ENCODE peak calls at places on chromosome 6, in seven cellular contexts. I is A549, L is body of pancreas, X is PC-3, Y is mammary epithelial cell, J is pancreas, U is cardiac muscle cell. N is an unnamed sample. For H3K9me3 and H3K4me1, the result is how much of the 10 kb centered on the place peaks cover.

GRCh38 chr6:16140607-16141006 is 11.7 kb downstream of the MYLIP start:
- DNase-seq in I (no peak), L (no peak), X (no peak), Y (no peak), J (no peak), U (no peak), N (no peak)

GRCh38 chr6:4224082-4224978 is 89.0 kb upstream of the ECI2 start:
- DNase-seq in I (no peak), L (no peak), X (no peak), Y (peak), J (no peak), U (peak), N (no peak)

GRCh38 chr6:12113190-12113578 is 101.1 kb downstream of the HIVEP1 start:
- DNase-seq in I (no peak), L (no peak), X (peak), Y (peak), J (no peak), U (peak), N (no peak)

GRCh38 chr6:160215232-160215631 is 43.4 kb downstream of the SLC22A2 start:
- DNase-seq in I (no peak), L (no peak), X (no peak), Y (peak), J (no peak), U (peak), N (no peak)

GRCh38 chr6:155121699-155122098 is 126.6 kb downstream of the TIAM2 start:
- DNase-seq in I (no peak), L (no peak), X (no peak), Y (no peak), J (no peak), U (peak), N (peak)

GRCh38 chr6:15659181-15659580 is 3.6 kb downstream of the DTNBP1 start:
- DNase-seq in I (no peak), L (no peak), X (no peak), Y (no peak), J (no peak), U (no peak), N (no peak)

GRCh38 chr6:133207754-133208153 is 33.4 kb upstream of the EYA4 start:
- DNase-seq in I (no peak), L (no peak), X (no peak), Y (no peak), J (no peak), U (no peak), N (no peak)

GRCh38 chr6:78365473-78365872 is 501.9 kb upstream of the IRAK1BP1 start:
- DNase-seq in I (no peak), L (no peak), X (no peak), Y (no peak), J (no peak), U (no peak), N (no peak)

GRCh38 chr6:38367231-38367630 is 272.5 kb downstream of the BTBD9 start:
- DNase-seq in I (no peak), L (no peak), X (no peak), Y (no peak), J (no peak), U (no peak), N (no peak)

GRCh38 chr6:5084787-5085637 is at the start of gene PPP1R3G:
- DNase-seq in I (no peak), L (peak), X (peak), Y (peak), J (no peak), U (peak), N (peak)

GRCh38 chr6:152642578-152643375 is 5.6 kb upstream of the SYNE1 start:
- DNase-seq in I (peak), L (peak), X (peak), Y (peak), J (peak), U (peak), N (peak)

GRCh38 chr6:143090314-143091044 is 29.8 kb downstream of the AIG1 start:
- DNase-seq in I (no peak), L (no peak), X (no peak), Y (no peak), J (no peak), U (no peak), N (no peak)

GRCh38 chr6:90375681-90376439 is 79.2 kb upstream of the BACH2 start:
- DNase-seq in I (no peak), L (peak), X (peak), Y (no peak), J (no peak), U (peak), N (no peak)

GRCh38 chr6:45574013-45574412 is 196.3 kb upstream of the SUPT3H start:
- DNase-seq in I (no peak), L (no peak), X (no peak), Y (no peak), J (no peak), U (no peak), N (no peak)

GRCh38 chr6:37265876-37266275 is 7.9 kb upstream of the TMEM217 start:
- DNase-seq in I (no peak), L (no peak), X (no peak), Y (no peak), J (no peak), U (no peak), N (no peak)

GRCh38 chr6:83767033-83767432 is 58.1 kb upstream of the SNAP91 start:
- DNase-seq in I (no peak), L (no peak), X (no peak), Y (no peak), J (no peak), U (no peak), N (no peak)

GRCh38 chr6:99471638-99472037 is 43.6 kb downstream of the USP45 start:
- DNase-seq in I (no peak), L (peak), X (no peak), Y (no peak), J (peak), U (no peak), N (no peak)

GRCh38 chr6:26309731-26310142 is 55.3 kb upstream of the BTN3A2 start:
- DNase-seq in I (no peak), L (no peak), X (peak), Y (peak), J (no peak), U (no peak), N (no peak)

GRCh38 chr6:3408665-3409064 is 48.2 kb downstream of the SLC22A23 start:
- DNase-seq in I (no peak), L (no peak), X (no peak), Y (no peak), J (no peak), U (no peak), N (no peak)

GRCh38 chr6:36196049-36196879 is at the start of gene BRPF3:
- DNase-seq in I (peak), L (peak), X (peak), Y (peak), J (peak), U (peak), N (peak)

GRCh38 chr6:112877134-112878100 is 530.3 kb downstream of the RFPL4B start:
- DNase-seq in I (no peak), L (no peak), X (peak), Y (peak), J (no peak), U (peak), N (no peak)

GRCh38 chr6:56490994-56491393 is 151.7 kb downstream of the DST start:
- DNase-seq in I (no peak), L (no peak), X (no peak), Y (peak), J (no peak), U (peak), N (no peak)

GRCh38 chr6:130755368-130756034 is 71.7 kb upstream of the SMLR1 start:
- DNase-seq in I (no peak), L (no peak), X (no peak), Y (no peak), J (no peak), U (no peak), N (no peak)

GRCh38 chr6:130810307-130811030 is 16.7 kb upstream of the SMLR1 start:
- DNase-seq in I (no peak), L (no peak), X (no peak), Y (no peak), J (no peak), U (peak), N (no peak)

GRCh38 chr6:40160826-40161225 is 226.6 kb upstream of the MOCS1 start:
- DNase-seq in I (no peak), L (no peak), X (no peak), Y (peak), J (no peak), U (no peak), N (no peak)

GRCh38 chr6:138800377-138801150 is 4.7 kb downstream of the ECT2L start:
- DNase-seq in I (no peak), L (no peak), X (no peak), Y (no peak), J (no peak), U (no peak), N (no peak)

GRCh38 chr6:125953502-125953875 is 3.1 kb upstream of the HINT3 start:
- DNase-seq in I (no peak), L (peak), X (peak), Y (peak), J (peak), U (no peak), N (no peak)

GRCh38 chr6:152863618-152864326 is 113.2 kb downstream of the VIP start:
- DNase-seq in I (peak), L (peak), X (peak), Y (peak), J (peak), U (peak), N (peak)

GRCh38 chr6:143125455-143125854 is 64.8 kb downstream of the AIG1 start:
- DNase-seq in I (no peak), L (no peak), X (no peak), Y (no peak), J (no peak), U (peak), N (no peak)

GRCh38 chr6:88157106-88157505 is 9.0 kb downstream of the CNR1 start:
- DNase-seq in I (no peak), L (no peak), X (no peak), Y (no peak), J (no peak), U (no peak), N (no peak)
- TF ChIP-seq CTCF in I (no peak), L (no peak), X (peak), Y (no peak), J (no peak), U (no peak), N (no peak)

DNA sequence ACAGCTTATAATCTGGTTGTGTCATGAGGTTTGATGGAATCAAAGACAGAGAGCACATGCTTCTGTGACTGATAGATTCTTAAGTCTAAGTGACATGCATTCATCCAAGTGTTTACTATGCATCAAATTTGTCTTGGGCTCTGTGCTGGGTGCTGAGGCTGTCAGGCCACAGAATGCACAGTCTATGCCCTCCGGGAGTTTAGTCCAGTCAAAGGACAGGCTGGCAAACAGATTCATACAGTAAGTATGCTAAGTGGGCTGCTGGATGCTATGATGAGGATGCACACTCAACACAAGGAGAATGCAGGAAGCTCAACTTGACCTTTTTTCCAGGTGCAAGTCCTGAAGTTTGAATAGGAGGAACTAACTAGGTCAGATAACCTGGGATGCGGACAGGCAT is 146.7 kb downstream of the UST start:
- DNase-seq in I (no peak), L (no peak), X (no peak), Y (no peak), J (no peak), U (no peak), N (no peak)
- H3K9me3 ChIP-seq in I (under half), L (under half), X (under half), Y (under half), J (under half), U (under half), N (under half)

GRCh38 chr6:150255840-150256239 is 113.0 kb upstream of the IYD start:
- DNase-seq in I (no peak), L (no peak), X (no peak), Y (peak), J (no peak), U (no peak), N (no peak)
- H3K4me1 ChIP-seq in I (under half), L (under half), X (under half), Y (half or more), J (under half), U (under half), N (half or more)

GRCh38 chr6:33798343-33798848 is 5.4 kb downstream of the MLN start:
- DNase-seq in I (no peak), L (no peak), X (no peak), Y (no peak), J (no peak), U (no peak), N (no peak)

GRCh38 chr6:33792990-33793389 is 4.1 kb upstream of the LEMD2 start:
- DNase-seq in I (no peak), L (no peak), X (no peak), Y (no peak), J (no peak), U (no peak), N (no peak)

GRCh38 chr6:33790910-33791309 is 2.0 kb upstream of the LEMD2 start:
- DNase-seq in I (no peak), L (no peak), X (no peak), Y (no peak), J (no peak), U (no peak), N (no peak)

GRCh38 chr6:33797635-33798342 is 6.0 kb downstream of the MLN start:
- DNase-seq in I (no peak), L (no peak), X (no peak), Y (no peak), J (no peak), U (no peak), N (no peak)

DNA sequence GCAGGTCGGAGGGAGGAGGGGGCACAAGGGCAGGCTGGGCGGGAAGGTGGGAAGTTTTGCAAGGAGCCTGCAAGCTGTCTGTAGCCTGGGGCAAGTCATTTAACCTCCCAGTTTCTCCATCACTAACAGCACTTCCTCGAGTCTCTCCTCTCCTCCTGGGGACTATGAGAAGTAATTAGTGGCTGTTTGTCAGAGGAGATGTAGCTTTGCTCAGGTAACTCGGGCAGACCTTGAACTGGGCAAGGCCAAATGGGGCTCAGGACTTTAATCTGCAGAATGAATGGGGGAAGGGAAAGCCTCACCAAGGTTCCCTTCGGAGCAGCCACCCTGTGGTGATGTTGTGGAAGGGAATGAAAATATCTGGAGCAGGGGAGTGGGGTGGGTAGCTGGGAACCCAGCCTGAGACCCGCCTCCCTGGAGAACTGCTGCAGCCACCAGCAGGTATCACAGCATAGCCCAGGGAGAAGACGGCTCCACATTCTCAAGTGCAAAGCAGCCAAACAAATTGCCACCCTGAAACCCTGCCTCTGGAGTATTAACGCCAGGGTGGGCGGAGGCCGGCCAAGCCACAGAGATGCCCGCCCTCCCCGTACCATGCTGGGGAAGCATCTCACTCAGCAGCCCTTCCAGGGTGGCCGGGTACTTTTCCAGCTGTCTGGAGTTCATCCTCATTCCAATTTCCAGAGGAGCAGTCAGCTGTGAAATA is 6.1 kb upstream of the LEMD2 start:
- DNase-seq in I (peak), L (no peak), X (no peak), Y (no peak), J (no peak), U (no peak), N (no peak)
- TF ChIP-seq CTCF in I (no peak), L (no peak), X (no peak), Y (no peak), J (no peak), U (no peak), N (no peak)

GRCh38 chr6:62371395-62371794 is 85.4 kb upstream of the KHDRBS2 start:
- DNase-seq in I (no peak), L (no peak), X (no peak), Y (no peak), J (no peak), U (no peak), N (no peak)

GRCh38 chr6:62367601-62368000 is 81.6 kb upstream of the KHDRBS2 start:
- DNase-seq in I (no peak), L (no peak), X (no peak), Y (no peak), J (no peak), U (no peak), N (no peak)

GRCh38 chr6:62371840-62372239 is 85.8 kb upstream of the KHDRBS2 start:
- DNase-seq in I (no peak), L (no peak), X (peak), Y (no peak), J (no peak), U (no peak), N (no peak)
- H3K9me3 ChIP-seq in I (under half), L (under half), X (under half), Y (under half), J (under half), U (under half), N (under half)

GRCh38 chr6:47479874-47480273 is 2.3 kb downstream of the CD2AP start:
- DNase-seq in I (no peak), L (no peak), X (no peak), Y (no peak), J (no peak), U (no peak), N (no peak)

GRCh38 chr6:47476794-47477496 is 644 bp upstream of the CD2AP start:
- DNase-seq in I (no peak), L (no peak), X (peak), Y (no peak), J (no peak), U (no peak), N (no peak)

GRCh38 chr6:47479156-47479541 is 1.6 kb downstream of the CD2AP start:
- DNase-seq in I (no peak), L (no peak), X (peak), Y (no peak), J (no peak), U (peak), N (no peak)

GRCh38 chr6:47477497-47478232 is at the start of gene CD2AP:
- DNase-seq in I (peak), L (peak), X (peak), Y (peak), J (peak), U (peak), N (peak)

DNA sequence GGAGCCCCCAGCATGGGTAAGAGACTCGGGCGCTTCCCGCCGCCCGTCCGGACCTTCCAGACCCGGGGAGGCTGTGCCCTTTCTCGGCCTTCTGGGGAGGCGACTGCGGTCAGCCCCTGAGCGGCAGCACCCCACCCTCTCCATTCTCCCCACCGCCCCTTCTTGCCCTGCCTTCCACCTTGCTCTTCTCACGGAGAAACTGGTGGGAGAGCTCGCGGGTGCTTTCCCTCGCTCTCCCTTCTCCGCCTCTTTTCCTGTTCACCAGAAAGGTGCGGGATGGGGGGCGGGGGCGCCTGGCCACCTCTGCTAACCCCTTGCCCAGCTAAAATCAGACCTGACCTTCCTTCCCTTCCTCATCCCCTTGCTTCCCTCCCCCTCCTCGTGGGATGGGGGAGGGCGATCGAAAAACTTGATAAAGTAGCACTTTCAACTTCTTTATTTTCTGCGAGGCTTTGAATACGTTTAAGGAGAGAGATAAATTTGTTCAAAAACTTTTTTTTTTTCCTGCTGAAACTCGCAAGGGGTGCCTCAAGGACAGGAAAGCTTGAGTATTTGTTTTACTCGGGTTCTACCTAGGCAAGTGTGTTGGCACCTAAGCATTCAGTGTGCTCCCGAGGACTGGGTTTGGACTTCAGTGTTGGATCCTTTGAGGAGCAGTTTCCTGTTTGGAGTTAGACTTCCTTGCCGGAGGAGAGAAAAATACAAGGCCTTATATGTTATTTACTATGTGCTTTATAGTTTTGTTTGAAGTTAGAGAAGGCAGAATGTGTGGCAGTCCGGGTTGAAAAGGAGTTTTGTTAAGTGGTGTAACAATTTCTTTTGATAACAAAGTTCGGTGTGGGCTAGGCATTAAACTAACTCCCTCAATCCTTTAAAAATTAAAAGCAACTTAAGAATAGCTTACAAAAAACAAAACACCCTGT is 905 bp downstream of the CD2AP start:
- DNase-seq in I (peak), L (peak), X (peak), Y (peak), J (no peak), U (peak), N (no peak)
- H3K4me1 ChIP-seq in I (under half), L (under half), X (under half), Y (under half), J (under half), U (under half), N (under half)

N was measured in psoas muscle.